ENCODE peak calls at places on chromosomes 3 and 15, in five cellular contexts. V is spleen, K is fibroblast of lung, X is astrocyte, I is psoas muscle. A is an unnamed sample.

GRCh38 chr3:129121016-129121791 is 400 bp downstream of the RAB43 start:
- DNase-seq in V (no peak), K (peak; percentile 26), X (no peak), I (no peak), A (no peak)

GRCh38 chr3:127307431-127307830 is 19.6 kb upstream of the PRR20G start:
- DNase-seq in V (no peak), K (no peak), X (no peak), I (no peak), A (no peak)

GRCh38 chr3:111667621-111668239 is 72.6 kb upstream of the ZBED2 start:
- DNase-seq in V (peak; percentile 90), K (peak; percentile 43), X (no peak), I (no peak), A (no peak)

GRCh38 chr15:55737373-55737772 is 5.6 kb downstream of the PRTG start:
- DNase-seq in V (no peak), K (no peak), X (peak; percentile 63), I (no peak), A (no peak)

GRCh38 chr3:62818347-62818746 is 56.9 kb downstream of the CADPS start:
- DNase-seq in V (no peak), K (no peak), X (no peak), I (no peak), A (no peak)

GRCh38 chr15:77944002-77944867 is 133.3 kb downstream of the TBC1D2B start:
- DNase-seq in V (peak; percentile 90), K (peak; percentile 70), X (peak; percentile 72), I (peak; percentile 93), A (peak; percentile 83)

GRCh38 chr3:167032267-167032876 is 347.7 kb downstream of the ZBBX start:
- DNase-seq in V (no peak), K (peak; percentile 79), X (peak; percentile 42), I (no peak), A (peak; percentile 47)

GRCh38 chr3:10335871-10336622 is 15.1 kb upstream of the SEC13 start:
- DNase-seq in V (no peak), K (no peak), X (no peak), I (peak; percentile 39), A (no peak)

DNA sequence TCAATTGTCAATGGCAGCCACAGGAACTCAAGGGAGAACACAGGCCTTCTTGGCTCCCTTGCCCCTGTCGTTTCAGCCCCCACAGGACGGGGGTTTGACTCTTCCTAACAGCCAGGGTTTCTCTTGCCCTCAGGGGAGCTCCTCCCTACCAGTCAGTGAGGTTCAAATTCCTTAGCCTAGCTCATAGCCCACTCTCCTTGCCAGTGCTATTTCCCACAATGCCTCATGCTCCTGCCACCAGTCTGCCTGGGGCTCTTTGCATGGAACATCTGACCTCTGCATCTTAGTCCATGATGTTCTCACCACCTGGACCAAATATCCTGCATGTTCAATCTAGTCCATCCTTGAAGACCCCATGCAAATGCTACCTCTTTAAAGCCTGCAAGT is 78.1 kb downstream of the MYO1E start:
- DNase-seq in V (no peak), K (no peak), X (no peak), I (no peak), A (no peak)
- H3K4me1 ChIP-seq in V (peaks cover 56% of the 10 kb centered on the region), K (peaks cover 25% of the 10 kb centered on the region), X (peaks cover 68% of the 10 kb centered on the region), I (peaks cover 36% of the 10 kb centered on the region), A (peaks cover 5% of the 10 kb centered on the region)

DNA sequence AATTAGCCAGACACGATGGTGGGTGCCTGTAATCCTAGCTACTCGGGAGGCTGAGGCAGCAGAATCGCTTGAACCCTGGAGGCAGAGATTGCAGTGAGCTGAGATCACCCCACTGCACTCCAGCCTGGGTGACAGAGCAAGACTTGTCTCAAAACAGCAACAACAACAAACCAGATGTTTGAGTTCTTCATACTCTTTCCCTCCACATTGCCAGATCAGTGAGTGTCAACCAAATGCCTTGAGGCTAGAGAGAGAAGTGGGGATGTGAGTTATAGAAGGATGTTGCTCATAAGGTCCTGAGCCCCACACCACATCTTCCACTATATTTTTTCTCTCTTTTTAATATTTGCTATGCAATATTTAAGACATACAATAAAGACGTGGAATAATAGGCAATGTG is 19.8 kb downstream of the MAPKBP1 start:
- DNase-seq in V (no peak), K (no peak), X (no peak), I (no peak), A (no peak)
- H3K4me1 ChIP-seq in V (peaks cover 58% of the 10 kb centered on the region), K (peaks cover 23% of the 10 kb centered on the region), X (peaks cover 25% of the 10 kb centered on the region), I (peaks cover 42% of the 10 kb centered on the region), A (peaks cover 10% of the 10 kb centered on the region)

GRCh38 chr3:13333236-13333897 is 86.8 kb downstream of the NUP210 start:
- DNase-seq in V (no peak), K (no peak), X (no peak), I (no peak), A (no peak)

GRCh38 chr3:13335503-13335902 is 84.6 kb downstream of the NUP210 start:
- DNase-seq in V (no peak), K (no peak), X (no peak), I (no peak), A (no peak)

GRCh38 chr3:13332158-13332557 is 88.0 kb downstream of the NUP210 start:
- DNase-seq in V (no peak), K (no peak), X (no peak), I (no peak), A (no peak)

GRCh38 chr3:13335062-13335461 is 85.1 kb downstream of the NUP210 start:
- DNase-seq in V (no peak), K (no peak), X (no peak), I (no peak), A (no peak)

GRCh38 chr3:13332740-13333139 is 87.4 kb downstream of the NUP210 start:
- DNase-seq in V (no peak), K (no peak), X (no peak), I (no peak), A (no peak)
- H3K4me1 ChIP-seq in V (peaks cover 10% of the 10 kb centered on the region), K (no peaks in the 10 kb centered on the region), X (no peaks in the 10 kb centered on the region), I (peaks cover 7% of the 10 kb centered on the region), A (peaks cover 8% of the 10 kb centered on the region)

GRCh38 chr3:29334652-29335189 is 53.9 kb downstream of the RBMS3 start:
- DNase-seq in V (no peak), K (no peak), X (peak; percentile 41), I (no peak), A (no peak)
- H3K4me1 ChIP-seq in V (peaks cover 9% of the 10 kb centered on the region), K (peaks cover 15% of the 10 kb centered on the region), X (peaks cover 40% of the 10 kb centered on the region), I (peaks cover 78% of the 10 kb centered on the region), A (no peaks in the 10 kb centered on the region)

DNA sequence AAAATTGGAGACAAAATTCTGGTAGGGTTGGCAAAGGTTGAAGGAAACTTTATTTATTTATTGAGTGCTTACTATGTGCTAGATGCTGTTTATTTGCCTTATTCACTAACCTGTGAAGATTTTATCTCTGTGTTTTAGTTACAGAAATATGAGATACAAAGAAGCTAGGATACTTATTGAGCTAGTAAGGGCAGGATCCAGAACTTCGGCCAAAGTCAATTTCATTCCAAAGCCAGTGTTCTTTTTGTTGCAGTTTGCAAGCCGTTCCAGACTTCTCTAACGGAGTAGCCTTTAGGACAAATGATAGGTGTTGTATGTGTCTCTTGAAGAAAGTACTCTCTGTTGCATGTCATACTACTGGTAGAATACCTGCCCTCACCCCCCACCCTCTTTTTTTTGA is 25.1 kb downstream of the AKAP13 start:
- DNase-seq in V (no peak), K (no peak), X (no peak), I (no peak), A (no peak)
- H3K4me1 ChIP-seq in V (peaks cover 64% of the 10 kb centered on the region), K (peaks cover 7% of the 10 kb centered on the region), X (peaks cover 64% of the 10 kb centered on the region), I (peaks cover 73% of the 10 kb centered on the region), A (peaks cover 2% of the 10 kb centered on the region)

GRCh38 chr3:12622335-12622734 is 41.6 kb downstream of the RAF1 start:
- DNase-seq in V (no peak), K (no peak), X (no peak), I (no peak), A (no peak)

GRCh38 chr3:12618426-12618825 is 45.5 kb downstream of the RAF1 start:
- DNase-seq in V (no peak), K (no peak), X (no peak), I (no peak), A (no peak)

GRCh38 chr3:12624056-12624455 is 39.9 kb downstream of the RAF1 start:
- DNase-seq in V (no peak), K (no peak), X (no peak), I (no peak), A (no peak)

GRCh38 chr3:12620305-12620704 is 43.6 kb downstream of the RAF1 start:
- DNase-seq in V (no peak), K (no peak), X (no peak), I (no peak), A (no peak)

GRCh38 chr3:12620729-12621128 is 43.2 kb downstream of the RAF1 start:
- DNase-seq in V (no peak), K (no peak), X (no peak), I (no peak), A (no peak)
- H3K4me1 ChIP-seq in V (peaks cover 44% of the 10 kb centered on the region), K (no peaks in the 10 kb centered on the region), X (no peaks in the 10 kb centered on the region), I (peaks cover 31% of the 10 kb centered on the region), A (no peaks in the 10 kb centered on the region)

GRCh38 chr3:196643201-196643749 is 3.8 kb downstream of the NRROS start:
- DNase-seq in V (peak; percentile 94), K (no peak), X (no peak), I (no peak), A (no peak)

GRCh38 chr3:196641278-196642058 is 2.0 kb downstream of the NRROS start:
- DNase-seq in V (no peak), K (no peak), X (no peak), I (no peak), A (no peak)

GRCh38 chr3:196645917-196646735 is 6.6 kb downstream of the NRROS start:
- DNase-seq in V (no peak), K (no peak), X (no peak), I (no peak), A (no peak)

GRCh38 chr3:196645091-196645490 is 5.6 kb downstream of the NRROS start:
- DNase-seq in V (no peak), K (no peak), X (no peak), I (no peak), A (no peak)

DNA sequence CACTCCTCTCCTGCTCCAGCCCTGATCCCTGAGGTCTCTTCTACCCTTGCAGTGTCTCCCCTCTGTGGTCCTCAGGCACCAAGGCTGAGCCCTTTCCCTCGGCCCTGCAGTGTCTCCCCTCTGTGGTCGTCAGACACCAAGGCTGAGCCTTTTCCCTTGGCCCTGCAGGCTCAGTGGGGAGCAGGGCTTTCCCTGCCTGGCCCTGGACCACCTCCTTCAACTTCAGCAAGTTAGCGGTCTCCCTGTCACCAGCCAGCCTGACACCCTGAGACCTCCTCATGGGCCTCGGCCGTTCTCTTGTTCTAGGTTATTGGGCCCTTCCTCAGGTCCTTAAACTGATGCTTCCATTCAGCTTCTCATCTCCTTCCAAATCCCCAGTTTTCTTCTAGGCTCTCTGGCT is 4.3 kb downstream of the NRROS start:
- DNase-seq in V (no peak), K (no peak), X (no peak), I (no peak), A (no peak)
- H3K4me1 ChIP-seq in V (peaks cover 92% of the 10 kb centered on the region), K (no peaks in the 10 kb centered on the region), X (peaks cover 8% of the 10 kb centered on the region), I (no peaks in the 10 kb centered on the region), A (peaks cover 15% of the 10 kb centered on the region)

A was measured in NT2/D1.